ENCODE peak calls at places on chromosomes 12 and 14, in eight cellular contexts. U, A, V, W, T, X, Q and G are unnamed samples. For H3K4me1, the result is how much of the 10 kb centered on the place peaks cover.

GRCh38 chr12:90871697-90872096 is 83.3 kb downstream of the CCER1 start:
- DNase-seq in T (no peak), V (no peak), X (no peak), Q (no peak), A (no peak), W (no peak), U (no peak), G (no peak)

GRCh38 chr12:56628671-56629458 is 1.3 kb downstream of the BAZ2A start:
- DNase-seq in W (peak), Q (peak), T (peak), A (peak), U (peak), V (no peak), X (peak), G (peak)

GRCh38 chr14:58862421-58862820 is 224.7 kb downstream of the DACT1 start:
- DNase-seq in V (no peak), A (no peak), Q (no peak), X (no peak), U (no peak), T (no peak), W (no peak), G (no peak)

GRCh38 chr14:99055816-99056215 is 216.2 kb downstream of the BCL11B start:
- DNase-seq in A (no peak), W (no peak), T (no peak), Q (no peak), U (no peak), X (no peak), V (no peak), G (no peak)

GRCh38 chr12:3580071-3580749 is 89.2 kb downstream of the PRMT8 start:
- DNase-seq in A (no peak), V (no peak), T (no peak), X (peak), U (no peak), Q (no peak), W (peak), G (no peak)

GRCh38 chr14:69152181-69152943 is 557 bp downstream of the DCAF5 start:
- DNase-seq in Q (peak), X (peak), T (peak), V (no peak), W (peak), U (no peak), A (no peak), G (peak)

GRCh38 chr14:89447182-89447970 is 30.3 kb upstream of the FOXN3 start:
- DNase-seq in V (no peak), U (peak), A (no peak), W (no peak), Q (no peak), T (no peak), X (no peak), G (no peak)

GRCh38 chr12:26712892-26713291 is 120.1 kb downstream of the ITPR2 start:
- DNase-seq in V (no peak), A (no peak), Q (no peak), W (no peak), U (no peak), T (no peak), X (peak), G (no peak)

GRCh38 chr12:123106640-123107359 is 44.1 kb downstream of the PITPNM2 start:
- DNase-seq in X (no peak), V (no peak), T (no peak), U (no peak), A (peak), Q (no peak), W (no peak), G (peak)

GRCh38 chr14:85554106-85554505 is 24.2 kb downstream of the FLRT2 start:
- DNase-seq in U (no peak), V (no peak), Q (no peak), X (no peak), T (no peak), A (no peak), W (no peak), G (no peak)

GRCh38 chr14:85558505-85558904 is 28.6 kb downstream of the FLRT2 start:
- DNase-seq in V (no peak), W (no peak), T (no peak), X (no peak), U (no peak), A (no peak), Q (no peak), G (no peak)

GRCh38 chr14:85556263-85556662 is 26.3 kb downstream of the FLRT2 start:
- DNase-seq in V (no peak), X (no peak), T (no peak), Q (no peak), A (no peak), W (no peak), U (no peak), G (no peak)
- H3K4me1 ChIP-seq in V (under half), X (under half), T (under half), Q (under half), A (under half), W (under half), U (under half), G (under half)

GRCh38 chr14:20489093-20489994 is 16.0 kb upstream of the RNASE10 start:
- DNase-seq in X (no peak), U (no peak), W (no peak), A (no peak), Q (peak), V (no peak), T (no peak), G (no peak)

GRCh38 chr14:20493634-20494033 is 11.7 kb upstream of the RNASE10 start:
- DNase-seq in X (no peak), T (no peak), W (no peak), Q (no peak), A (no peak), U (no peak), V (no peak), G (no peak)

GRCh38 chr14:20487402-20487742 is 18.0 kb upstream of the RNASE10 start:
- DNase-seq in V (no peak), A (no peak), Q (no peak), X (no peak), T (no peak), W (no peak), U (no peak), G (no peak)

GRCh38 chr14:20492486-20492885 is 12.9 kb upstream of the RNASE10 start:
- DNase-seq in T (no peak), W (no peak), X (no peak), V (no peak), A (no peak), U (no peak), Q (no peak), G (no peak)

GRCh38 chr14:20490563-20490962 is 14.8 kb upstream of the RNASE10 start:
- DNase-seq in T (no peak), X (no peak), U (no peak), W (no peak), A (no peak), Q (no peak), V (no peak), G (no peak)
- H3K4me1 ChIP-seq in T (under half), X (under half), U (under half), W (under half), A (under half), Q (under half), V (under half), G (half or more)

DNA sequence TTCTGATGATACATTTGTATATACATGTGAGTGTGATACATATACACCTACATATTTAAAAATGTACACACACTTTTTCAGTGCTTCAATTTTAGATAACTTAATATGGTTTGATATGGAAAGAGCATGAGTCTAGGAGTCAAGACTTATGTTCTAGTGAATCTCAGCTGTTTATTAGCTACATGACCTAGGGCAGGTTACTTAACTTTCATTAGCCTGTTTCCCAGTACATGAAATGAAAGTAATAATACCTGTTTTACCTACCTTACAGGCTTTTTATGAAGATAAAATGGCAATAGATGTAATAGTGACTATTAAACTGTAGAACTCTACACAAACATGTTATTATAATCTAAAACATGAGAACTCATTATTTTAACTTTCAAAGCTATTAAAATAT is 39.5 kb downstream of the KIF21A start:
- DNase-seq in U (no peak), V (no peak), Q (no peak), A (no peak), X (no peak), T (no peak), W (no peak), G (no peak)
- H3K4me1 ChIP-seq in U (under half), V (under half), Q (under half), A (under half), X (under half), T (under half), W (under half), G (under half)

DNA sequence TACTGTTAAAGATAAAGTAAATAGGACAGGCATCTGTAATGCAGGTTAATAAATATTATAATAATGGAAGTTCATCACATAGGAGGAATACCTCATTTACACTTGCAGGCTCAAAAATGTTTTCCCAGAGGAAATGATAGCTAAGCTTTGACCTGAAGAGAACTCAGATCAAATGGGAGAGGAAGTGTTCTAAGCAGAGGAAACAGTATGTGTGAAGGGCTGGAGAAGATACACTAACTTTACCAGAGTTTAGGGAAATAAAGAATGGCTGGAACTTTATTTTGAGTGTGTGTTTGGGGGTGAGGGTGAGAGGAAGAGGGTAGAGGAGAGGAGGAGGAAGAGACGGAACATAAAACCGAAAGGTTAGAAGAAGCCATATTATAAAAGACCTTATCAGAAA is 34.0 kb upstream of the AP4S1 start:
- DNase-seq in Q (no peak), A (no peak), V (no peak), X (no peak), T (no peak), W (no peak), U (no peak), G (no peak)
- H3K4me1 ChIP-seq in Q (half or more), A (half or more), V (under half), X (under half), T (under half), W (under half), U (under half), G (under half)

GRCh38 chr14:74948228-74949175 is 6.9 kb downstream of the PGF start:
- DNase-seq in A (no peak), X (no peak), Q (no peak), U (no peak), W (peak), T (no peak), V (no peak), G (peak)

GRCh38 chr14:74947353-74948227 is 7.8 kb downstream of the PGF start:
- DNase-seq in Q (no peak), A (no peak), X (no peak), V (no peak), U (no peak), T (no peak), W (no peak), G (peak)

GRCh38 chr14:74945261-74945851 is 10.0 kb downstream of the PGF start:
- DNase-seq in Q (no peak), T (peak), V (no peak), X (peak), U (no peak), A (peak), W (peak), G (peak)

GRCh38 chr14:74946659-74947281 is 8.6 kb downstream of the PGF start:
- DNase-seq in T (peak), Q (no peak), U (no peak), A (no peak), W (peak), V (no peak), X (no peak), G (no peak)

DNA sequence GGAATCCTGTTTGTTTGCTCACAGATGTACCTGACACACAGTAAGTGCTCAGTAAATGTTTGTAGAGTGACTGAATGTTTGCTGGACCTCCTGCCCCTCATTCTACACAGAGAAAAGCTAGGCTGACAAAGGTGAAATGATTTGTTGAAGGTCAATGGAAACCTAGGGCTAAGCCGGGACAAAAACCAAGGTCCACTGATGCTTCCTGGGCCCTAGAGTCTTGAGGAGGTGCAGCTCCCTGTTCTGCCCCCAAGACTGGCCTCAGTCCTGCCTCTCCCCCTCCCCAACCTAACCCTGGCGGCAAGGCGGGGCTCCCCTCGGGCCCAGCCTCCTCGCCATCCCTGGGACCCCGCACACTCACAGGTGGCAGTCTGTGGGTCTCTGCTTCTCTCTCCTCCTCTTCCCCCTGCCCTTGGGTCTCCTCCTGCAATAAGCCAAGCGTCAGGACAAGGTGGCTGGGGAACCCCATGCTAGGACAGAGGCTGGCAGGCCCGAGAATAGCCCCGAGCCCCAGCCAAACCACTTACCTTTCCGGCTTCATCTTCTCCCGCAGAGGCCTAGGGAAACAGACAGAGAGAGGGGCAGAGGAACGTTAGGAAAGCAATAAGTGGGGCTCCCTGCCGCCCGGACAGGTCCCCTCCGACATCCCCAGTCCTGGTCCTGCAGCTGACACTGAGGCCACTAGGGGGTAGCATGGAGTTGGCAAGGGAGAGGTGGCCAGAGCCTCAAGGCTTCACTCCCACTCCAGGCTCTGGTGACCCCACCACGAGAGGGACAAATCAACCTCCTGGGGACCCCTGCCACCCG is 9.3 kb downstream of the PGF start:
- DNase-seq in Q (peak), U (peak), T (peak), X (peak), W (peak), V (no peak), A (peak), G (peak)
- H3K4me1 ChIP-seq in Q (half or more), U (under half), T (under half), X (under half), W (under half), V (under half), A (under half), G (under half)

GRCh38 chr14:51593397-51593796 is 58.3 kb upstream of the FRMD6 start:
- DNase-seq in Q (no peak), U (no peak), V (no peak), T (no peak), W (no peak), A (no peak), X (no peak), G (no peak)

GRCh38 chr14:51596473-51596870 is 55.2 kb upstream of the FRMD6 start:
- DNase-seq in V (no peak), W (no peak), X (no peak), U (no peak), Q (no peak), T (no peak), A (no peak), G (no peak)

GRCh38 chr14:51600658-51601057 is 51.1 kb upstream of the FRMD6 start:
- DNase-seq in T (no peak), V (no peak), Q (no peak), X (no peak), U (no peak), W (no peak), A (no peak), G (no peak)

GRCh38 chr14:51595831-51596472 is 55.8 kb upstream of the FRMD6 start:
- DNase-seq in Q (no peak), A (no peak), T (no peak), W (no peak), U (no peak), X (no peak), V (no peak), G (no peak)

DNA sequence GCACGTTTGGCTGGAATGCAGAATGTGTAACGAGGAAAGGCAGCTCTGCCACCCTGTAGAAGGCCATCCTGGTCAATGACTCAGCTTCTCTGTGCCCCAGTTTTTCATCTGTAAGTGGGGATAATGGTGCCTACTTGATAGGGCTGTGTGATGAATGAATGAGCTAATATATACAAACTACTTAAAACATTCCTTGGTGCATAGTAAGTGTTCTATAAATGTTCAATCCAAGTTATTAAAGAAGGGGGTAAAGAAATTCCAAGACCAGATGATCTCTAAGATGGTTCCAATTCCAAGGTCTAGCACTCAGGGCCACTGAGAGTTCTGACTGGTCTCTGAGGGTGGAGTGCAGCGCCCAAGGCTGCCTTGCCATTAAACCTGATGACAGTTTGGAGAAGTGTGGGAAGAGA is 54.2 kb upstream of the FRMD6 start:
- DNase-seq in T (no peak), X (no peak), U (no peak), W (no peak), V (no peak), Q (no peak), A (no peak), G (no peak)
- H3K4me1 ChIP-seq in T (half or more), X (under half), U (under half), W (under half), V (under half), Q (under half), A (under half), G (under half)

GRCh38 chr14:50512463-50512862 is 19.9 kb downstream of the MAP4K5 start:
- DNase-seq in U (no peak), T (no peak), Q (no peak), X (no peak), W (no peak), A (no peak), V (no peak), G (no peak)
- H3K4me1 ChIP-seq in U (under half), T (under half), Q (under half), X (under half), W (under half), A (under half), V (under half), G (under half)

GRCh38 chr12:128790653-128791373 is 32.9 kb downstream of the SLC15A4 start:
- DNase-seq in A (no peak), T (no peak), X (no peak), V (no peak), Q (no peak), U (no peak), W (no peak), G (no peak)

GRCh38 chr12:128792398-128792797 is 31.4 kb downstream of the SLC15A4 start:
- DNase-seq in U (no peak), X (no peak), V (no peak), W (no peak), T (peak), Q (no peak), A (no peak), G (no peak)

GRCh38 chr12:128789356-128789929 is 34.3 kb downstream of the SLC15A4 start:
- DNase-seq in A (no peak), U (no peak), X (no peak), V (no peak), W (no peak), Q (no peak), T (no peak), G (no peak)

GRCh38 chr12:128791395-128792322 is 32.1 kb downstream of the SLC15A4 start:
- DNase-seq in V (no peak), T (peak), X (no peak), A (no peak), Q (no peak), U (no peak), W (no peak), G (no peak)

GRCh38 chr12:128790221-128790620 is 33.5 kb downstream of the SLC15A4 start:
- DNase-seq in W (no peak), V (no peak), Q (no peak), T (no peak), X (no peak), U (no peak), A (no peak), G (no peak)
- H3K4me1 ChIP-seq in W (under half), V (under half), Q (under half), T (under half), X (under half), U (under half), A (under half), G (under half)